ENCODE peak calls at places on chromosomes 6 and 20, in six cellular contexts. J is left lung; I is effector memory CD4-positive, alpha-beta T cell; W is endothelial cell; K is GM23248; B is epithelial cell of esophagus. L is an unnamed sample.

GRCh38 chr6:11891547-11891946 is 112.9 kb upstream of the ADTRP start:
- DNase-seq in B (no peak), I (no peak), K (no peak), W (no peak), J (no peak), L (no peak)

GRCh38 chr6:139354177-139354576 is 20.3 kb downstream of the CITED2 start:
- DNase-seq in W (no peak), B (no peak), I (no peak), K (no peak), J (no peak), L (no peak)

GRCh38 chr20:33731693-33732165 is at the start of gene ZNF341:
- DNase-seq in W (peak), J (peak), I (peak), K (peak), B (peak), L (peak)

GRCh38 chr20:47062226-47062880 is 167.7 kb downstream of the EYA2 start:
- DNase-seq in K (no peak), W (no peak), I (no peak), J (no peak), B (no peak), L (no peak)

GRCh38 chr20:47487175-47487917 is 14.3 kb upstream of the NCOA3 start:
- DNase-seq in K (no peak), W (no peak), J (no peak), I (peak), B (no peak), L (no peak)

GRCh38 chr6:152091851-152092341 is 284.4 kb downstream of the ESR1 start:
- DNase-seq in K (peak), I (no peak), B (peak), J (no peak), W (no peak), L (peak)

GRCh38 chr6:149194815-149195558 is 122.5 kb upstream of the TAB2 start:
- DNase-seq in W (no peak), K (no peak), I (no peak), J (no peak), B (no peak), L (no peak)

GRCh38 chr6:21751608-21752007 is 158.1 kb downstream of the SOX4 start:
- DNase-seq in W (no peak), J (no peak), K (no peak), I (no peak), B (no peak), L (no peak)

GRCh38 chr20:53370345-53370961 is 223.2 kb downstream of the ZNF217 start:
- DNase-seq in B (no peak), J (no peak), I (no peak), K (no peak), W (no peak), L (no peak)

GRCh38 chr6:139028242-139028657 is 295 bp upstream of the ABRACL start:
- DNase-seq in K (peak), I (no peak), W (no peak), B (peak), J (no peak), L (peak)

GRCh38 chr6:162868397-162868796 is 140.6 kb downstream of the PACRG start:
- DNase-seq in W (no peak), I (no peak), J (no peak), K (no peak), B (no peak), L (no peak)

GRCh38 chr20:46752639-46753235 is 43.3 kb downstream of the SLC2A10 start:
- DNase-seq in B (peak), I (no peak), W (peak), J (peak), K (peak), L (peak)

GRCh38 chr20:23782366-23782983 is 31.7 kb upstream of the CST1 start:
- DNase-seq in I (no peak), J (no peak), W (peak), K (peak), B (peak), L (no peak)

GRCh38 chr6:158991017-158991723 is 8.8 kb downstream of the RSPH3 start:
- DNase-seq in K (no peak), J (no peak), W (no peak), B (peak), I (no peak), L (no peak)

GRCh38 chr6:54801669-54802068 is 44.9 kb upstream of the FAM83B start:
- DNase-seq in J (no peak), I (no peak), B (peak), K (peak), W (no peak), L (peak)

GRCh38 chr6:43723737-43724295 is 36.2 kb upstream of the MRPS18A start:
- DNase-seq in I (peak), B (peak), W (peak), K (peak), J (no peak), L (no peak)

GRCh38 chr20:61292391-61292790 is 40.3 kb downstream of the CDH4 start:
- DNase-seq in W (no peak), K (no peak), B (no peak), J (no peak), I (no peak), L (no peak)

GRCh38 chr20:23022849-23023248 is 12.3 kb upstream of the SSTR4 start:
- DNase-seq in W (no peak), J (no peak), K (no peak), I (no peak), B (no peak), L (no peak)

GRCh38 chr20:59705651-59706101 is 101.3 kb downstream of the PHACTR3 start:
- DNase-seq in B (no peak), I (no peak), K (no peak), J (no peak), W (no peak), L (no peak)

GRCh38 chr20:35616465-35617396 is 1.1 kb downstream of the SPAG4 start:
- DNase-seq in W (peak), K (peak), B (peak), I (peak), J (peak), L (peak)